ENCODE peak calls at places on chromosomes 5 and 9, in five cellular contexts. M, G, X, V and D are unnamed samples.

GRCh38 chr5:163815240-163815791 is 309.9 kb downstream of the MAT2B start:
- ATAC-seq in V (no peak), X (no peak), M (no peak), G (no peak), D (no peak)

GRCh38 chr5:116864838-116865190 is 290.2 kb upstream of the SEMA6A start:
- ATAC-seq in M (no peak), V (no peak), X (no peak), G (no peak), D (no peak)

GRCh38 chr5:96440185-96440538 is 7.1 kb upstream of the PCSK1 start:
- ATAC-seq in G (no peak), X (peak), V (no peak), M (no peak), D (no peak)

GRCh38 chr5:137735531-137736284 is at the start of gene KLHL3:
- ATAC-seq in G (peak), M (peak), V (peak), X (peak), D (peak)

GRCh38 chr9:113269355-113269754 is 6.0 kb downstream of the CDC26 start:
- ATAC-seq in M (no peak), G (peak), X (peak), V (peak), D (peak)

GRCh38 chr5:139982157-139982974 is 60.7 kb downstream of the NRG2 start:
- ATAC-seq in G (no peak), V (no peak), X (no peak), M (no peak), D (no peak)

GRCh38 chr5:78675956-78676727 is 27.6 kb upstream of the LHFPL2 start:
- ATAC-seq in G (no peak), M (no peak), X (no peak), V (no peak), D (no peak)

GRCh38 chr9:136754626-136755284 is 3.3 kb downstream of the LCN8 start:
- ATAC-seq in V (no peak), G (no peak), X (no peak), M (no peak), D (no peak)

GRCh38 chr5:90899014-90899604 is 340.5 kb downstream of the ADGRV1 start:
- ATAC-seq in M (no peak), G (no peak), V (no peak), X (no peak), D (no peak)

GRCh38 chr9:107667269-107667681 is 177.7 kb upstream of the KLF4 start:
- ATAC-seq in G (peak), X (no peak), M (no peak), V (no peak), D (no peak)

GRCh38 chr5:89421035-89421434 is 538.1 kb upstream of the MEF2C start:
- ATAC-seq in X (peak), M (peak), V (no peak), G (no peak), D (no peak)

GRCh38 chr5:154476343-154477213 is 1.4 kb downstream of the HAND1 start:
- ATAC-seq in G (no peak), M (no peak), X (no peak), V (no peak), D (no peak)

GRCh38 chr5:169142264-169142970 is 158.5 kb downstream of the SLIT3 start:
- ATAC-seq in X (no peak), G (no peak), V (no peak), M (no peak), D (no peak)

GRCh38 chr5:79481574-79481973 is 32.4 kb downstream of the HOMER1 start:
- ATAC-seq in G (no peak), X (no peak), V (no peak), M (no peak), D (no peak)

GRCh38 chr9:112421771-112422222 is 41.9 kb downstream of the HSDL2 start:
- ATAC-seq in V (peak), X (no peak), G (no peak), M (no peak), D (peak)

GRCh38 chr9:7534211-7534935 is 265.2 kb downstream of the DMAC1 start:
- ATAC-seq in G (peak), V (peak), X (peak), M (no peak), D (peak)

GRCh38 chr9:69342769-69343168 is 17.8 kb downstream of the ENTREP1 start:
- ATAC-seq in X (no peak), M (no peak), G (no peak), V (no peak), D (no peak)

GRCh38 chr5:14851067-14851422 is 20.5 kb downstream of the ANKH start:
- ATAC-seq in M (no peak), X (no peak), G (no peak), V (no peak), D (no peak)

GRCh38 chr5:131245948-131246347 is 17.9 kb upstream of the CDC42SE2 start:
- ATAC-seq in M (no peak), X (no peak), G (no peak), V (no peak), D (no peak)

GRCh38 chr5:74017786-74018211 is 391.8 kb downstream of the ARHGEF28 start:
- ATAC-seq in V (no peak), G (no peak), M (no peak), X (no peak), D (no peak)

GRCh38 chr9:68998812-68999211 is 15.1 kb downstream of the PRKACG start:
- ATAC-seq in V (no peak), X (peak), M (peak), G (no peak), D (no peak)

GRCh38 chr5:79436224-79436623 is 77.7 kb downstream of the HOMER1 start:
- ATAC-seq in G (no peak), M (no peak), X (no peak), V (no peak), D (no peak)

GRCh38 chr9:36560813-36561212 is 11.9 kb upstream of the MELK start:
- ATAC-seq in V (no peak), M (no peak), X (no peak), G (no peak), D (no peak)

GRCh38 chr5:60679816-60680215 is 20.1 kb downstream of the DEPDC1B start:
- ATAC-seq in M (no peak), X (no peak), G (no peak), V (no peak), D (no peak)

GRCh38 chr5:40365357-40366330 is 314.1 kb upstream of the PTGER4 start:
- ATAC-seq in G (no peak), X (peak), M (no peak), V (no peak), D (no peak)

GRCh38 chr9:123611228-123611627 is 255.2 kb downstream of the CRB2 start:
- ATAC-seq in X (no peak), V (no peak), M (no peak), G (no peak), D (no peak)

GRCh38 chr9:18002718-18003438 is 424.0 kb downstream of the SH3GL2 start:
- ATAC-seq in M (no peak), G (no peak), X (no peak), V (no peak), D (no peak)